ENCODE peak calls at places on chromosomes 7 and 10, in five cellular contexts. P, Y, Z, D and A are unnamed samples.

GRCh38 chr7:88912852-88913251 is 117.3 kb upstream of the TEX47 start:
- DNase-seq in D (no peak), Z (no peak), Y (no peak), P (no peak), A (no peak)

GRCh38 chr10:131845505-131846223 is 55.1 kb upstream of the PPP2R2D start:
- DNase-seq in P (no peak), D (no peak), Z (no peak), Y (no peak), A (no peak)

GRCh38 chr7:129169171-129169643 is 19.2 kb upstream of the SMO start:
- DNase-seq in Z (peak), D (peak), P (peak), Y (no peak), A (no peak)

GRCh38 chr10:6204063-6204340 is 1.3 kb downstream of the PFKFB3 start:
- DNase-seq in Y (no peak), P (peak), D (peak), Z (peak), A (no peak)

GRCh38 chr10:77060913-77061312 is 576.7 kb downstream of the KCNMA1 start:
- DNase-seq in Y (no peak), D (no peak), Z (no peak), P (no peak), A (no peak)

GRCh38 chr7:47190462-47190861 is 391.4 kb downstream of the TNS3 start:
- DNase-seq in Z (no peak), P (no peak), D (no peak), Y (no peak), A (no peak)

GRCh38 chr10:69512901-69513300 is 60.3 kb downstream of the NEUROG3 start:
- DNase-seq in Y (no peak), P (no peak), D (no peak), Z (no peak), A (no peak)

GRCh38 chr10:75538144-75538543 is 106.7 kb downstream of the LRMDA start:
- DNase-seq in Z (peak), Y (no peak), D (no peak), P (no peak), A (no peak)

GRCh38 chr10:87961314-87961713 is 97.9 kb downstream of the PTEN start:
- DNase-seq in D (peak), Z (no peak), P (no peak), Y (no peak), A (peak)

GRCh38 chr10:53952698-53953097 is 848.3 kb downstream of the PCDH15 start:
- DNase-seq in P (no peak), Y (no peak), Z (no peak), D (no peak), A (no peak)

GRCh38 chr10:119087271-119087897 is 6.8 kb upstream of the EIF3A start:
- DNase-seq in Z (no peak), D (no peak), P (no peak), Y (no peak), A (no peak)

GRCh38 chr7:99766484-99767099 is 17.4 kb downstream of the CYP3A4 start:
- DNase-seq in Z (no peak), Y (no peak), D (peak), P (no peak), A (no peak)

GRCh38 chr7:117582219-117582704 is 102.4 kb downstream of the CFTR start:
- DNase-seq in Y (no peak), D (peak), P (no peak), Z (no peak), A (peak)

GRCh38 chr7:85621286-85621685 is 434.4 kb upstream of the SEMA3D start:
- DNase-seq in P (no peak), Y (no peak), Z (no peak), D (no peak), A (no peak)

GRCh38 chr10:111546216-111546615 is 469.4 kb downstream of the ADRA2A start:
- DNase-seq in P (no peak), Z (no peak), D (no peak), Y (no peak), A (no peak)

GRCh38 chr10:494556-494955 is 194.9 kb downstream of the DIP2C start:
- DNase-seq in Z (no peak), Y (no peak), D (no peak), P (no peak), A (no peak)

GRCh38 chr10:77801474-77802238 is 124.9 kb downstream of the DLG5 start:
- DNase-seq in D (peak), Z (peak), P (no peak), Y (no peak), A (peak)

GRCh38 chr10:103273026-103273425 is 3.9 kb upstream of the INA start:
- DNase-seq in Z (no peak), D (peak), P (no peak), Y (no peak), A (peak)

GRCh38 chr7:5997210-5997808 is 11.5 kb downstream of the PMS2 start:
- DNase-seq in P (peak), D (peak), Y (no peak), Z (peak), A (peak)

GRCh38 chr10:129056734-129057689 is 410.0 kb upstream of the MGMT start:
- DNase-seq in Y (no peak), P (no peak), Z (peak), D (no peak), A (no peak)

GRCh38 chr10:6580279-6581029 is 378 bp upstream of the PRKCQ start:
- DNase-seq in Y (no peak), Z (peak), D (peak), P (peak), A (peak)

GRCh38 chr7:99990417-99990816 is 14.6 kb upstream of the AZGP1 start:
- DNase-seq in Z (no peak), D (no peak), Y (no peak), P (no peak), A (no peak)

GRCh38 chr7:1895664-1896515 is 225.8 kb downstream of the ELFN1 start:
- DNase-seq in P (no peak), Y (no peak), D (peak), Z (no peak), A (no peak)

GRCh38 chr10:83603708-83604107 is 535.6 kb upstream of the GHITM start:
- DNase-seq in D (peak), P (no peak), Y (no peak), Z (peak), A (no peak)

GRCh38 chr10:124648738-124649137 is 95.4 kb downstream of the FAM53B start:
- DNase-seq in Z (peak), P (no peak), Y (peak), D (peak), A (peak)

GRCh38 chr10:4249841-4250496 is 465.0 kb upstream of the KLF6 start:
- DNase-seq in D (no peak), P (no peak), Z (no peak), Y (no peak), A (no peak)

GRCh38 chr10:99938563-99938962 is 71.2 kb downstream of the DNMBP start:
- DNase-seq in Z (peak), Y (no peak), D (no peak), P (no peak), A (no peak)

GRCh38 chr7:33639552-33640197 is 265.7 kb upstream of the BMPER start:
- DNase-seq in D (peak), Y (no peak), P (no peak), Z (no peak), A (no peak)

GRCh38 chr10:119395287-119396007 is 147.1 kb downstream of the RGS10 start:
- DNase-seq in Y (no peak), D (peak), Z (peak), P (no peak), A (peak)

GRCh38 chr10:52334595-52334994 is 20.5 kb downstream of the DKK1 start:
- DNase-seq in D (no peak), Z (no peak), Y (no peak), P (no peak), A (no peak)

GRCh38 chr10:91034494-91035157 is 113.7 kb upstream of the ANKRD1 start:
- DNase-seq in D (peak), P (no peak), Z (no peak), Y (no peak), A (peak)

GRCh38 chr10:107894521-107894920 is 730.0 kb upstream of the SORCS1 start:
- DNase-seq in D (no peak), P (no peak), Y (no peak), Z (peak), A (no peak)
- TF ChIP-seq CTCF in D (no peak), P (no peak), Y (no peak), Z (no peak), A (no peak)

DNA sequence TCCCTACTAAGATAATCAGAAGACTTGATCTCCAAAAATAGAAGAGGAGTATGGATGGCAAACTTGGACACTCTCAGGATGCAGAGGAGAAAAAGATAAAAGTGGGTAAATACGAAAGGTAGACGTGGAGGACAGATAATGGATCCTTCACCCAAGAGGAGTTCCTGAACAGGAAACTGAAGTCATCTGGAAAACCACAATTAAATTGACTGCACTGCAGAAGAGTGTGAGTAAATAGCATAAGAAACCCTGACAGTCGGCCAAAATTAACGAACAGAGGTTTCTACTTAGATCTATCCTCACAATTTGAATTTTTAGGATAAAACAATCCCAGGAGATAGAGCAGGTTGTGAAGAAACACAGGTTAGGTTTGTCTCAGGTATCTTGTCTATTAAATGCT is 70.5 kb downstream of the SDK1 start:
- DNase-seq in P (no peak), D (peak), Z (no peak), Y (no peak), A (no peak)
- TF ChIP-seq CTCF in P (no peak), D (no peak), Z (no peak), Y (no peak), A (no peak)

DNA sequence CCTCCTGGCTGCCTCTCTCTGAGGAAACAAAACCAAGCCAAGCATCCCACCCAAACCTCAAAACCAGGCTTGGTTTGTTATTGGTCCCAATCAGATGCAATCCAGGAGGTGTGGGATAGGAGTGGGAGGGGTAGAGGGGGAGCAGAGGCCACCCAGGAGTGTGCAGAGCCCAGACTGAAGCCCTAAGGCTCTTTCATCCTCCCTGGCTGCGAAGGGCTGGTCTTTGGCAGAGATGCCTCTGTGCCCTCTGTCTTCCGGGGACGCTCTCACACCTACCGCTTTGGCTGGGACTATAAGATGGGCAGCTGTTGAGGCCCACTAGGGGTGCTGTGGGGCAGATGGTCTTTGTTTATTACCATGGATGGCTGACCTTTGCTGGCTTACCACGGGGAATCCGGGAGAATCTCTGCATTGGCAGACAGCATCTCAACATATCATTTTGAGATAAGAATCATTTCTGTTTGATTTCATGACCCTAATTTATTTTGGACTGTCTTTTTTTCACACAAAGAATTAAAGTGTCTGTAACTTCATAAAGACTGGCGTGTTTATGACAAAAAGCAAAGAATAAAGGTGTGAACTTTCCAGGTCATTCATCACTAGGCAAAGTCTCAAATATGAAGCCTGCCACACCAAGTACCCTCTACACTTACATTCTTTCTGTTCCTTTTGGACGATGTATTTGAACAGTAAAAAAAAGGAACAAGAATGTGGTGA is 6.5 kb upstream of the DENND2A start:
- DNase-seq in P (peak), Y (no peak), D (peak), Z (peak), A (peak)
- TF ChIP-seq CTCF in P (peak), Y (no peak), D (peak), Z (peak), A (peak)

DNA sequence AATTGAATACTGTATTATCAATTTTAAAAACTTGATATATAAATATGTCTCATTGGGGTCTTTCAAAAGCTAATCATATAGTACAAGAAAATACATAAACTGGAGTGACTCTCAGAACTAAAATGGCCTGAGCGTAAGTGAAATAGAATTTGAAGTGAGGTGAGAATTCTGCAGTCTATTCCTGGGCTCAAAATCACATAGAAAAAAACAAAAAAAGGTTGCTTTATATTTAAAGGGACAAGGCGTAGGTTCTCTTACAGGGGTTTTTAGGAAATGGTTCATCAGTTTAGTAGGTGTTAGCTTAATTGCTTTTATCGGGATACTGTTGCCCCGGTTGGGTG is 36.7 kb upstream of the PRSS1 start:
- DNase-seq in Y (no peak), P (no peak), Z (no peak), D (no peak), A (no peak)
- TF ChIP-seq CTCF in Y (no peak), P (peak), Z (no peak), D (no peak), A (peak)

GRCh38 chr7:54995166-54995565 is 23.7 kb upstream of the EGFR start:
- DNase-seq in D (no peak), Y (no peak), Z (no peak), P (no peak), A (no peak)
- TF ChIP-seq CTCF in D (no peak), Y (no peak), Z (no peak), P (no peak), A (no peak)

GRCh38 chr10:81082621-81083376 is 545.1 kb downstream of the SH2D4B start:
- DNase-seq in P (no peak), Y (no peak), D (no peak), Z (peak), A (no peak)

GRCh38 chr10:81081887-81082620 is 544.4 kb downstream of the SH2D4B start:
- DNase-seq in P (no peak), D (no peak), Z (peak), Y (no peak), A (no peak)
- TF ChIP-seq CTCF in P (no peak), D (no peak), Z (peak), Y (no peak), A (no peak)

GRCh38 chr10:71072820-71073205 is 139.6 kb upstream of the UNC5B start:
- DNase-seq in Z (no peak), P (no peak), D (no peak), Y (no peak), A (no peak)
- TF ChIP-seq CTCF in Z (no peak), P (no peak), D (no peak), Y (no peak), A (no peak)

DNA sequence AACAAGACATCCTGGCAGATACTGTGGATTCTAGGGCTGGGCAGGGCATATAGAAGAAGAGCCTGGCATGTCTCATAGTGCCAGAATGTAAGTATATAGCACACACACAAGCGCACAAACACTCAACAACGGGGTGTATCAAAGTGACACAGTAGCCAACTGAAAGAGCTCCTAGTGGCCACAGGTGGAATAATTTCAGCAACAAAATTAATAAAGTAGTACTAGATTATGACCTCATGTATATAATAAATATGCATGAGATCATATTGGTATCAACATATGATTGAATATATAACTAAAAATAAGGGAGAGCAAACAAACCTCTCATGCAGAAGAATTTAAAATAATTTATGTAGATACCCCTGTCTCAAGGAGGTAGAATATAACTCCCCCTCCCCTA is 72.4 kb upstream of the CXCL12 start:
- DNase-seq in P (no peak), D (no peak), Z (no peak), Y (no peak), A (no peak)
- TF ChIP-seq CTCF in P (peak), D (no peak), Z (peak), Y (no peak), A (peak)